ENCODE peak calls at places on chromosome 10, in five cellular contexts. One of them, this sample, is unnamed.

GRCh38 chr10:93991596-93992284 is 2.0 kb upstream of the PLCE1 start:
- DNase-seq in left lung: peak; percentile 59
- DNase-seq in fibroblast of pulmonary artery: peak; percentile 79
- DNase-seq in heart left ventricle: peak; percentile 66
- DNase-seq in GM20000: no peak
- DNase-seq in this sample: no peak

GRCh38 chr10:120735773-120736371 is 115.3 kb upstream of the WDR11 start:
- DNase-seq in heart left ventricle: no peak
- DNase-seq in left lung: no peak
- DNase-seq in GM20000: peak; percentile 29
- DNase-seq in fibroblast of pulmonary artery: peak; percentile 44
- DNase-seq in this sample: peak; percentile 22

GRCh38 chr10:97686301-97686961 is 610 bp downstream of the AVPI1 start:
- DNase-seq in left lung: no peak
- DNase-seq in fibroblast of pulmonary artery: peak; percentile 14
- DNase-seq in GM20000: no peak
- DNase-seq in heart left ventricle: no peak
- DNase-seq in this sample: no peak

GRCh38 chr10:88091490-88092061 is 228.2 kb downstream of the PTEN start:
- DNase-seq in left lung: peak; percentile 53
- DNase-seq in heart left ventricle: no peak
- DNase-seq in GM20000: peak; percentile 72
- DNase-seq in fibroblast of pulmonary artery: no peak
- DNase-seq in this sample: peak; percentile 68

GRCh38 chr10:44233561-44234470 is 151.1 kb downstream of the CXCL12 start:
- DNase-seq in heart left ventricle: peak; percentile 88
- DNase-seq in GM20000: no peak
- DNase-seq in left lung: peak; percentile 57
- DNase-seq in fibroblast of pulmonary artery: peak; percentile 14
- DNase-seq in this sample: no peak

GRCh38 chr10:43041422-43042342 is 35.2 kb upstream of the RET start:
- DNase-seq in GM20000: no peak
- DNase-seq in fibroblast of pulmonary artery: no peak
- DNase-seq in left lung: no peak
- DNase-seq in heart left ventricle: no peak
- DNase-seq in this sample: no peak

GRCh38 chr10:279232-279631 is 144.0 kb downstream of the ZMYND11 start:
- DNase-seq in fibroblast of pulmonary artery: no peak
- DNase-seq in GM20000: no peak
- DNase-seq in left lung: no peak
- DNase-seq in heart left ventricle: no peak
- DNase-seq in this sample: no peak

GRCh38 chr10:63681965-63682704 is 160.9 kb downstream of the REEP3 start:
- DNase-seq in fibroblast of pulmonary artery: peak; percentile 99
- DNase-seq in left lung: no peak
- DNase-seq in heart left ventricle: peak; percentile 38
- DNase-seq in GM20000: no peak
- DNase-seq in this sample: no peak

GRCh38 chr10:7171825-7172224 is 239.0 kb downstream of the SFMBT2 start:
- DNase-seq in GM20000: no peak
- DNase-seq in heart left ventricle: no peak
- DNase-seq in fibroblast of pulmonary artery: no peak
- DNase-seq in left lung: no peak
- DNase-seq in this sample: no peak

GRCh38 chr10:73931767-73932624 is 21.1 kb downstream of the PLAU start:
- DNase-seq in fibroblast of pulmonary artery: no peak
- DNase-seq in heart left ventricle: no peak
- DNase-seq in left lung: peak; percentile 71
- DNase-seq in GM20000: peak; percentile 70
- DNase-seq in this sample: peak; percentile 75

GRCh38 chr10:45380903-45381610 is 7.0 kb downstream of the ALOX5 start:
- DNase-seq in fibroblast of pulmonary artery: no peak
- DNase-seq in GM20000: no peak
- DNase-seq in heart left ventricle: peak; percentile 35
- DNase-seq in left lung: peak; percentile 66
- DNase-seq in this sample: no peak

GRCh38 chr10:63644398-63645142 is 123.4 kb downstream of the REEP3 start:
- DNase-seq in heart left ventricle: no peak
- DNase-seq in left lung: no peak
- DNase-seq in fibroblast of pulmonary artery: peak; percentile 44
- DNase-seq in GM20000: no peak
- DNase-seq in this sample: no peak

GRCh38 chr10:70378122-70378521 is 4.3 kb downstream of the LRRC20 start:
- DNase-seq in left lung: peak; percentile 60
- DNase-seq in heart left ventricle: no peak
- DNase-seq in GM20000: no peak
- DNase-seq in fibroblast of pulmonary artery: peak; percentile 78
- DNase-seq in this sample: no peak

GRCh38 chr10:9331583-9332008 is 1277.1 kb downstream of the GATA3 start:
- DNase-seq in heart left ventricle: no peak
- DNase-seq in left lung: no peak
- DNase-seq in fibroblast of pulmonary artery: peak; percentile 78
- DNase-seq in GM20000: peak; percentile 52
- DNase-seq in this sample: peak; percentile 54
- TF ChIP-seq CTCF in heart left ventricle: peak; percentile 80
- TF ChIP-seq CTCF in left lung: peak; percentile 66
- TF ChIP-seq CTCF in fibroblast of pulmonary artery: peak; percentile 75
- TF ChIP-seq CTCF in GM20000: peak; percentile 54
- TF ChIP-seq CTCF in this sample: peak; percentile 72

DNA sequence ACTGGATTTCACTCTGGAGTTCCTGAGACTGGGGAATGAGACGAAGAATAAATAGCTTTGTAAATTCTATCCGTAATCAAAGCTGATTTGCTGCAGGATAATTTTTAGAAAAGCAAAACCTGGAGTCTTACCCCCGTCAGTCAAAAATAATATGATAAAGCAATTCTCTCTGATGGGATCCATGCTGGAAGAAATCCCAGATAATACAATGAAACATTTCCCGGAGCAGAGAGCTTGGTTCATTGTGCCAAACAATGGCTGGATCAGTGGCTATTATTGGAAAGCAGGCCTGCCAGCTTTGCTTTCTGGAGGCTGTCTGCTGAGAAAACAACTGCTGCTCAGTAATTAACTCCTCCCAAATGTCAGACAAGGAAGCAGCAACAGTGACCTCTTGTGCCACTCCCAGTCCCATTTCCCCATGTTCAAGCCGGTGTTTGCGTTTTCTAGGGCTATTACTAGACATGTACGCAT is 609.4 kb upstream of the PCDH15 start:
- DNase-seq in heart left ventricle: peak; percentile 71
- DNase-seq in left lung: no peak
- DNase-seq in GM20000: no peak
- DNase-seq in fibroblast of pulmonary artery: peak; percentile 42
- DNase-seq in this sample: no peak
- TF ChIP-seq CTCF in heart left ventricle: peak; percentile 47
- TF ChIP-seq CTCF in left lung: no peak
- TF ChIP-seq CTCF in GM20000: no peak
- TF ChIP-seq CTCF in fibroblast of pulmonary artery: no peak
- TF ChIP-seq CTCF in this sample: no peak

GRCh38 chr10:60029441-60029840 is 123.1 kb upstream of the CCDC6 start:
- DNase-seq in left lung: no peak
- DNase-seq in heart left ventricle: no peak
- DNase-seq in fibroblast of pulmonary artery: no peak
- DNase-seq in GM20000: no peak
- DNase-seq in this sample: no peak

GRCh38 chr10:60035984-60036383 is 129.6 kb upstream of the CCDC6 start:
- DNase-seq in GM20000: no peak
- DNase-seq in fibroblast of pulmonary artery: no peak
- DNase-seq in left lung: no peak
- DNase-seq in heart left ventricle: no peak
- DNase-seq in this sample: peak; percentile 24

GRCh38 chr10:60031664-60032063 is 125.3 kb upstream of the CCDC6 start:
- DNase-seq in left lung: no peak
- DNase-seq in heart left ventricle: no peak
- DNase-seq in fibroblast of pulmonary artery: no peak
- DNase-seq in GM20000: peak; percentile 10
- DNase-seq in this sample: peak; percentile 35

GRCh38 chr10:60032723-60033122 is 126.4 kb upstream of the CCDC6 start:
- DNase-seq in left lung: peak; percentile 40
- DNase-seq in heart left ventricle: peak; percentile 32
- DNase-seq in fibroblast of pulmonary artery: peak; percentile 66
- DNase-seq in GM20000: peak; percentile 52
- DNase-seq in this sample: peak; percentile 59
- TF ChIP-seq CTCF in left lung: peak; percentile 33
- TF ChIP-seq CTCF in heart left ventricle: peak; percentile 39
- TF ChIP-seq CTCF in fibroblast of pulmonary artery: peak; percentile 42
- TF ChIP-seq CTCF in GM20000: peak; percentile 34
- TF ChIP-seq CTCF in this sample: peak; percentile 65

DNA sequence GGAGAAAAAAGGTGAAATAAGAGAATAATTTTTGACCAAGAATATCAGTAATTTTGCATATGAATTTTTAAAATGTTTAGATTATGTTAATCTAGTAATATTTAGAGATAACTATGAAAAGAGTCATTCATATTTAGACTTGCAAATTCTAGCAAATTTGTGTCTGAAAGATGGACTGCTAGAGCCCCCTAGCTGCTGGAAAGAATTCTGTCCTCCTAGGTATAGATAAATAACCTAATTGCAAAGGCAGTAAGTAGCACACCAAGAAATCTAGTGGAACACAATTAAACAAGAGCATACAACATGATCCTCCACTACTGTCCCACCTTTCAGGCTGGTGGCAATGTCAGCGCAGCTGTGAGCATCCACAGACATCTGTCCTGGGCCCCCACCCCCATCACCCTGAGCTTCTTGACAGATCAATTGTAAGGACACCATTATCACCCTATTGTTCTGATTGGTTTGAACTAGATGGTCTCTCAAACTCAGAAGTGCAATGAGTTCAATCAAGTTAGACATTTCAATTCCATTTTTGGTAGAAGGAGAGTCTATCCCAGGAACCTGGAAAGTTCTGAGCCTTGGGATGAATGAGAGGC is 15.0 kb upstream of the GFRA1 start:
- DNase-seq in left lung: no peak
- DNase-seq in fibroblast of pulmonary artery: peak; percentile 67
- DNase-seq in GM20000: no peak
- DNase-seq in heart left ventricle: no peak
- DNase-seq in this sample: peak; percentile 29
- TF ChIP-seq CTCF in left lung: peak; percentile 19
- TF ChIP-seq CTCF in fibroblast of pulmonary artery: peak; percentile 69
- TF ChIP-seq CTCF in GM20000: peak; percentile 18
- TF ChIP-seq CTCF in heart left ventricle: peak; percentile 67
- TF ChIP-seq CTCF in this sample: peak; percentile 57

GRCh38 chr10:35636942-35637341 is 5.2 kb downstream of the FZD8 start:
- DNase-seq in GM20000: no peak
- DNase-seq in left lung: no peak
- DNase-seq in heart left ventricle: no peak
- DNase-seq in fibroblast of pulmonary artery: no peak
- DNase-seq in this sample: no peak

GRCh38 chr10:35633006-35633980 is 8.8 kb downstream of the FZD8 start:
- DNase-seq in left lung: peak; percentile 50
- DNase-seq in GM20000: no peak
- DNase-seq in fibroblast of pulmonary artery: no peak
- DNase-seq in heart left ventricle: no peak
- DNase-seq in this sample: no peak

GRCh38 chr10:35631404-35631803 is 10.7 kb downstream of the FZD8 start:
- DNase-seq in left lung: no peak
- DNase-seq in GM20000: no peak
- DNase-seq in heart left ventricle: no peak
- DNase-seq in fibroblast of pulmonary artery: no peak
- DNase-seq in this sample: no peak

GRCh38 chr10:35635576-35635975 is 6.5 kb downstream of the FZD8 start:
- DNase-seq in left lung: no peak
- DNase-seq in GM20000: peak; percentile 68
- DNase-seq in fibroblast of pulmonary artery: peak; percentile 81
- DNase-seq in heart left ventricle: no peak
- DNase-seq in this sample: peak; percentile 58

GRCh38 chr10:35632027-35632426 is 10.1 kb downstream of the FZD8 start:
- DNase-seq in heart left ventricle: no peak
- DNase-seq in GM20000: no peak
- DNase-seq in left lung: no peak
- DNase-seq in fibroblast of pulmonary artery: no peak
- DNase-seq in this sample: no peak
- TF ChIP-seq CTCF in heart left ventricle: no peak
- TF ChIP-seq CTCF in GM20000: no peak
- TF ChIP-seq CTCF in left lung: no peak
- TF ChIP-seq CTCF in fibroblast of pulmonary artery: no peak
- TF ChIP-seq CTCF in this sample: no peak

GRCh38 chr10:100183482-100183881 is 2.3 kb downstream of the ERLIN1 start:
- DNase-seq in heart left ventricle: no peak
- DNase-seq in left lung: no peak
- DNase-seq in GM20000: no peak
- DNase-seq in fibroblast of pulmonary artery: peak; percentile 13
- DNase-seq in this sample: no peak
- TF ChIP-seq CTCF in heart left ventricle: no peak
- TF ChIP-seq CTCF in left lung: no peak
- TF ChIP-seq CTCF in GM20000: no peak
- TF ChIP-seq CTCF in fibroblast of pulmonary artery: no peak
- TF ChIP-seq CTCF in this sample: no peak

GRCh38 chr10:126906704-126907422 is 1.6 kb downstream of the DOCK1 start:
- DNase-seq in fibroblast of pulmonary artery: no peak
- DNase-seq in GM20000: no peak
- DNase-seq in left lung: no peak
- DNase-seq in heart left ventricle: no peak
- DNase-seq in this sample: no peak
- TF ChIP-seq CTCF in fibroblast of pulmonary artery: no peak
- TF ChIP-seq CTCF in GM20000: no peak
- TF ChIP-seq CTCF in left lung: no peak
- TF ChIP-seq CTCF in heart left ventricle: no peak
- TF ChIP-seq CTCF in this sample: no peak

DNA sequence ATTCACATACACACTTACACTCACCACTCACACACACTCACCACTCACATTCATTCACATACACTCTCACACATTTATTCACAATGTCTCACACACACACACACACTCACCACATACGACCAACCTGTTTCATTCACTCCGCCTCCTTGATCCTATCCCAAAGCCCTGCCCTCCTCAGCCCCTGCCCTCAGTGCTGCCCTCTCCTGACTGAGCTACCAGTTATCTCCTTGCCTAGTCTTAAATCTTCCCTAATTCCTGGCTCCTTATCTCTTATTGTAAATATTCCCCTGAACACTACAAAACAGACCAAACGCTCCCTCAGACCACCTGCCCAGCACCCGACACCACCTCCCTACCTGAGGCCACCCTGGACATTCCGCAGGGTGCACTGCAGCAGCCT is 26.1 kb upstream of the C10orf120 start:
- DNase-seq in left lung: no peak
- DNase-seq in heart left ventricle: no peak
- DNase-seq in fibroblast of pulmonary artery: no peak
- DNase-seq in GM20000: no peak
- DNase-seq in this sample: no peak
- TF ChIP-seq CTCF in left lung: no peak
- TF ChIP-seq CTCF in heart left ventricle: no peak
- TF ChIP-seq CTCF in fibroblast of pulmonary artery: no peak
- TF ChIP-seq CTCF in GM20000: no peak
- TF ChIP-seq CTCF in this sample: no peak

This sample was measured in GM10248.